ENCODE peak calls at places on chromosome 7, in four cellular contexts. W, J, C and K are unnamed samples.

GRCh38 chr7:15947749-15948148 is 261.3 kb upstream of the MEOX2 start:
- DNase-seq in W (no peak), C (no peak), J (no peak), K (no peak)

GRCh38 chr7:141674201-141674671 is 27.7 kb downstream of the DENND11 start:
- DNase-seq in C (no peak), W (no peak), J (peak), K (no peak)

GRCh38 chr7:40493609-40494041 is 358.8 kb downstream of the SUGCT start:
- DNase-seq in W (no peak), C (no peak), J (no peak), K (no peak)

GRCh38 chr7:130822642-130823041 is 88.6 kb upstream of the KLF14 start:
- DNase-seq in J (no peak), C (no peak), W (no peak), K (no peak)

GRCh38 chr7:141956084-141956483 is 9.3 kb upstream of the CLEC5A start:
- DNase-seq in W (no peak), C (no peak), J (no peak), K (no peak)

GRCh38 chr7:152759655-152760383 is at the start of gene ACTR3B:
- DNase-seq in J (peak), C (no peak), W (peak), K (peak)

GRCh38 chr7:140526214-140526613 is 46.9 kb upstream of the MKRN1 start:
- DNase-seq in J (no peak), W (no peak), C (no peak), K (peak)

GRCh38 chr7:47008461-47008860 is 573.5 kb downstream of the TNS3 start:
- DNase-seq in C (no peak), J (no peak), W (no peak), K (no peak)

GRCh38 chr7:8295638-8296361 is 33.8 kb upstream of the ICA1 start:
- DNase-seq in J (peak), C (peak), W (peak), K (peak)

GRCh38 chr7:50613473-50613872 is 48.3 kb upstream of the DDC start:
- DNase-seq in C (no peak), W (no peak), J (no peak), K (no peak)

GRCh38 chr7:99768471-99768870 is 15.5 kb downstream of the CYP3A4 start:
- DNase-seq in W (no peak), J (no peak), C (no peak), K (no peak)

GRCh38 chr7:143418681-143419458 is 10.2 kb upstream of the EPHA1 start:
- DNase-seq in C (no peak), J (no peak), W (no peak), K (no peak)

GRCh38 chr7:85186083-85186520 is 754 bp downstream of the SEMA3D start:
- DNase-seq in C (no peak), W (no peak), J (no peak), K (peak)

GRCh38 chr7:110065112-110065511 is 1025.8 kb upstream of the LRRN3 start:
- DNase-seq in C (no peak), W (no peak), J (no peak), K (no peak)

GRCh38 chr7:51135576-51135975 is 181.0 kb downstream of the COBL start:
- DNase-seq in C (no peak), J (no peak), W (no peak), K (no peak)

GRCh38 chr7:80017101-80017500 is 117.5 kb upstream of the GNAI1 start:
- DNase-seq in J (no peak), W (no peak), C (no peak), K (no peak)

DNA sequence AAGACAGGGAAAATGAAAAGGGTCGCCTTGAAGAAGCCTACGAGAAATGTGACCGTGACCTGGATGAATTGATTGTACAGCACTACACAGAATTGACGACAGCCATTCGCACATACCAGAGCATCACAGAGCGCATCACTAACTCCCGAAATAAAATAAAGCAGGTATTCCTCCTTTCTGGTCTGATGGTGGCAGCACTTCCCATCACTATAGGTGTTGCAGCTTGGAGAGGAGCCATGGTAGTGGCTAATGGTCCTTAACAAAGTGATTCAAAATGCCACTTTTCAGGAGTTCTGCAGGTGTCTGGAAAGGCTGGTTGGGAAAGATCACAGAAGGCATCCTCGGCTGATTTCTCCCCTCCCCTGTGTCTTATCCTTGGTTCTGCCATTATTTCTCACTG is 22.1 kb downstream of the EXOC4 start:
- DNase-seq in J (no peak), C (no peak), W (no peak), K (no peak)
- TF ChIP-seq SP1 in J (no peak), C (no peak), W (no peak), K (no peak)

GRCh38 chr7:1698951-1699350 is 28.9 kb downstream of the ELFN1 start:
- DNase-seq in C (no peak), W (no peak), J (no peak), K (no peak)

GRCh38 chr7:1702652-1703051 is 32.6 kb downstream of the ELFN1 start:
- DNase-seq in J (no peak), W (no peak), C (no peak), K (no peak)

GRCh38 chr7:1700086-1700485 is 30.0 kb downstream of the ELFN1 start:
- DNase-seq in W (no peak), C (no peak), J (no peak), K (no peak)

GRCh38 chr7:1698221-1698620 is 28.1 kb downstream of the ELFN1 start:
- DNase-seq in C (no peak), J (no peak), W (no peak), K (no peak)

DNA sequence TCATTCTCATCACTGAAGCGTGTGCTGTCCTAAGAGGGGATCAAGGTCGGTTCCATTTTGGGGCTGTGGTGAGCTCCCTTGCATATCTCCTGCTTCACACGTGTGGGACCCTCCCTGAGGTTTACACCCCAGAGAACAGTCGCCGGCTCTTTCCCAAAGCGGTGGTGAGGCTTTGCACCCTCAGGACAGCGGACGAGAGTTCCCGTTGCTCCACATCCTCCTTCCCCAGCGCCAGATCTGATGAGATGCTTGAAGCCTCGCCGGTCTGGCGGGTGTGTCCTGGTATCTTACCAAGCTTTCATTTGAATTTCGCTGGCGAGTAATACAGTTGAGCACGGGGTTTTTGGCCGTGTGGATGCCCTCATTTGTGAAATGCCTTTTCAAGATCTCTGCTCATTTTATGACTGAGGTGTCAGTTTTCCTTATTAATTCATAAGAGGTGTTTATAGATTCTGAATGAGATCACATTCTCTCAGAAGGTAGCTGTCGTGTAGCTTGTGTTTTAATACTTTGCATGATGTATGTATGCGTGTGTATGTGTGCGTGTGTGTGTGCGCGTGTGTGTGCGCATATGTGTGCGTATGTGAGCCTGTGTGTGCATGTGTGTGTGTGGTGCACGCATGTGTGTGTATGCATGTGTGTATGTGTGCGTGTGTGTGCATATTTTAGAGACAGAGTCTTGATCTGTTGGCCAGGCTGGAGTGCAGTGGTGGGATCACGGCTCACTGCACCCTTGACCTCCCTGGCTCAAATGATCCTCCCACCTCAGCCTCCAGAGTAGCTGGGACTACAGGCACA is 30.7 kb downstream of the ELFN1 start:
- DNase-seq in J (no peak), W (no peak), C (no peak), K (no peak)
- TF ChIP-seq FOXM1 in J (no peak), W (no peak), C (no peak), K (no peak)

GRCh38 chr7:106756071-106756470 is 95.1 kb upstream of the CCDC71L start:
- DNase-seq in J (no peak), W (no peak), C (no peak), K (no peak)

GRCh38 chr7:106755641-106756040 is 94.7 kb upstream of the CCDC71L start:
- DNase-seq in W (no peak), C (no peak), J (no peak), K (no peak)

GRCh38 chr7:106752345-106752744 is 91.4 kb upstream of the CCDC71L start:
- DNase-seq in W (no peak), C (no peak), J (no peak), K (no peak)

GRCh38 chr7:106756884-106757283 is 95.9 kb upstream of the CCDC71L start:
- DNase-seq in W (no peak), J (no peak), C (no peak), K (no peak)

GRCh38 chr7:106757846-106758245 is 96.9 kb upstream of the CCDC71L start:
- DNase-seq in C (no peak), W (no peak), J (no peak), K (no peak)
- TF ChIP-seq FOXK2 in C (no peak), W (no peak), J (no peak), K (no peak)

DNA sequence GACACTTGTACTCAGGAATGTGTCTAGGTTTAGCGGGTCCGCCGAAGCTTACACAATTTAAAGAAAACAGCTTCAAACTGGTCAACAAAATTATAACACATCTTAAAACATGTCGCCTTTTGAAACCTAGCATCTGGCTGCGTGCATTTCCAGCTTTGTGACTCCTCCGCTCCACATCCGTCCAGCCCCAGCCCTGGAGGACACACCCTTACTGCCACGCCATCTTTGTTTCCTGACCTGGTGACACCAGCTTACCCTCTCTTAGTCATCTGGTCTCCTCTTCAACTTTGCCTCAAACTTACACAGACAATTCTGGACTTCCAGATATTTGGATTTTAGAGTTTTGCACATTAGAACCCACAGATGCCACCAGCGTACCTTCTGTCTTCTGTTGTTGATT is 198.7 kb upstream of the VSTM2A start:
- DNase-seq in W (no peak), J (no peak), C (no peak), K (no peak)
- TF ChIP-seq SP1 in W (no peak), J (no peak), C (no peak), K (no peak)

GRCh38 chr7:151366872-151367207 is 25.2 kb downstream of the NUB1 start:
- DNase-seq in C (no peak), J (no peak), W (no peak), K (no peak)

GRCh38 chr7:151366141-151366871 is 24.7 kb downstream of the NUB1 start:
- DNase-seq in C (no peak), J (no peak), W (no peak), K (no peak)

GRCh38 chr7:151367304-151367703 is 25.7 kb downstream of the NUB1 start:
- DNase-seq in W (peak), J (no peak), C (no peak), K (no peak)

GRCh38 chr7:151361193-151361959 is 19.8 kb downstream of the NUB1 start:
- DNase-seq in C (no peak), J (no peak), W (no peak), K (no peak)

GRCh38 chr7:151363182-151363581 is 21.6 kb downstream of the NUB1 start:
- DNase-seq in J (no peak), C (no peak), W (no peak), K (no peak)
- TF ChIP-seq FOXM1 in J (no peak), C (no peak), W (no peak), K (no peak)

GRCh38 chr7:45655539-45655938 is 81.4 kb downstream of the ADCY1 start:
- DNase-seq in J (no peak), W (no peak), C (no peak), K (no peak)

GRCh38 chr7:45658716-45659495 is 84.7 kb downstream of the ADCY1 start:
- DNase-seq in J (no peak), C (no peak), W (no peak), K (no peak)

GRCh38 chr7:45656431-45656830 is 82.3 kb downstream of the ADCY1 start:
- DNase-seq in W (no peak), J (no peak), C (no peak), K (no peak)

GRCh38 chr7:45657890-45658715 is 83.9 kb downstream of the ADCY1 start:
- DNase-seq in W (no peak), J (no peak), C (no peak), K (no peak)

DNA sequence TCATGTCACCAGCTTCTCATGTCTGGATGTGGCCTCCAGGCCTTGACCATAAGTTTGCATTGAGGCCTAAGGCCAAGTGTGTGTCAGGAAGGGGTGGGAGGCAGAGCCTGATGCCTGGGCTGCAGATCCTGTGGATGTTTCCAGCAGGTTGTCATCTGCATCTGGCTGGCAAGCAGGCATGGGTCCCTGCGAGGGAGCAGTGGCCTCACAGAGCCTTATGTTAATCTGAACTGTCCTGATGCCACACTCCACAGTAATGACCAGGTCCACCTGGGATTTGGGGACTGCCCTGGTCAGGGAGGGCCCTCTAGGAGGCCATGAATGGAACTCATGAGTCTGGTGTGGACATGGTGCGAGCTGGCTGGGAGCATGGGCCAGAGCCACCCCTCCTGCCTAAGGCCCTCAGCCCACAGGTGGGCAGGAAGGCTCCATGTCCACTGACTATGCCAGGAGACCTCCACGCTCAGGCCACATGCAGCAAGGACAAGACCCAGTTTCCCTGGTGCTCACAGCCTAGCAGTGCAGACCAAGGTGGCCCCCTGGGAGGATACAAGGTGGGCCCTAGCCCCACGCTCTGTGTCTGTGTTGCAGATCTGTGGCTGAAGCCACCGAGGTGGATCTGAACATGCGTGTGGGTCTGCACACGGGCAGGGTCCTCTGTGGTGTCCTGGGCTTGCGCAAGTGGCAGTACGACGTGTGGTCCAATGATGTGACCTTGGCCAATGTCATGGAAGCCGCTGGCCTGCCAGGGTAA is 83.1 kb downstream of the ADCY1 start:
- DNase-seq in W (no peak), J (no peak), C (no peak), K (no peak)
- TF ChIP-seq FOXK2 in W (no peak), J (no peak), C (no peak), K (no peak)